ENCODE peak calls at places on chromosomes 13 and 19, in ten cellular contexts. C is tibial nerve, B is H1, D is astrocyte, Y is astrocyte of the spinal cord, G is gastrocnemius medialis, X is dorsolateral prefrontal cortex, W is neural progenitor cell, K is psoas muscle, L is heart right ventricle. U is an unnamed sample.

GRCh38 chr19:844300-844971 is 3.6 kb downstream of the PRTN3 start:
- DNase-seq in C (no peak), B (no peak), D (no peak), Y (no peak), G (no peak), X (no peak), W (peak; percentile 46), K (peak; percentile 46), L (no peak), U (no peak)

GRCh38 chr13:95193509-95194230 is 107.6 kb downstream of the ABCC4 start:
- DNase-seq in C (no peak), B (no peak), D (no peak), Y (no peak), G (no peak), X (no peak), W (no peak), K (no peak), L (no peak), U (no peak)

GRCh38 chr13:30112602-30113435 is 194.5 kb downstream of the KATNAL1 start:
- DNase-seq in C (peak; percentile 67), B (peak; percentile 43), D (peak; percentile 70), Y (peak; percentile 86), G (peak; percentile 71), X (peak; percentile 74), W (peak; percentile 87), K (peak; percentile 89), L (peak; percentile 78), U (peak; percentile 87)

GRCh38 chr13:99774644-99775043 is 196.9 kb downstream of the ZIC5 start:
- DNase-seq in C (no peak), B (no peak), D (no peak), Y (no peak), G (no peak), X (no peak), W (no peak), K (no peak), L (no peak), U (no peak)

GRCh38 chr13:78045916-78046315 is 127.3 kb upstream of the EDNRB start:
- DNase-seq in C (no peak), B (no peak), D (no peak), Y (no peak), G (no peak), X (no peak), W (no peak), K (no peak), L (peak; percentile 25), U (no peak)

GRCh38 chr13:42836930-42837329 is 55.5 kb downstream of the FAM216B start:
- DNase-seq in C (no peak), B (peak; percentile 5), D (peak; percentile 7), Y (peak; percentile 73), G (no peak), X (no peak), W (peak; percentile 25), K (no peak), L (peak; percentile 9), U (no peak)

GRCh38 chr13:97119899-97120745 is 102.0 kb upstream of the MBNL2 start:
- DNase-seq in C (no peak), B (no peak), D (peak; percentile 58), Y (no peak), G (no peak), X (no peak), W (no peak), K (no peak), L (no peak), U (no peak)

GRCh38 chr19:18764591-18765051 is 26.5 kb downstream of the COMP start:
- DNase-seq in C (no peak), B (no peak), D (no peak), Y (no peak), G (no peak), X (no peak), W (no peak), K (no peak), L (no peak), U (no peak)

GRCh38 chr13:39379118-39379517 is 223.9 kb downstream of the LHFPL6 start:
- DNase-seq in C (no peak), B (no peak), D (no peak), Y (no peak), G (no peak), X (no peak), W (no peak), K (no peak), L (no peak), U (peak; percentile 80)

GRCh38 chr13:23610187-23610576 is 40.0 kb downstream of the TNFRSF19 start:
- DNase-seq in C (no peak), B (no peak), D (peak; percentile 47), Y (peak; percentile 62), G (no peak), X (no peak), W (no peak), K (no peak), L (peak; percentile 34), U (peak; percentile 63)

GRCh38 chr19:17419154-17419490 is 725 bp upstream of the MVB12A start:
- DNase-seq in C (no peak), B (no peak), D (no peak), Y (no peak), G (no peak), X (no peak), W (no peak), K (no peak), L (no peak), U (no peak)

GRCh38 chr19:47228168-47228936 is 2.6 kb downstream of the BBC3 start:
- DNase-seq in C (no peak), B (no peak), D (no peak), Y (peak; percentile 29), G (peak; percentile 76), X (no peak), W (peak; percentile 64), K (peak; percentile 75), L (no peak), U (peak; percentile 57)

DNA sequence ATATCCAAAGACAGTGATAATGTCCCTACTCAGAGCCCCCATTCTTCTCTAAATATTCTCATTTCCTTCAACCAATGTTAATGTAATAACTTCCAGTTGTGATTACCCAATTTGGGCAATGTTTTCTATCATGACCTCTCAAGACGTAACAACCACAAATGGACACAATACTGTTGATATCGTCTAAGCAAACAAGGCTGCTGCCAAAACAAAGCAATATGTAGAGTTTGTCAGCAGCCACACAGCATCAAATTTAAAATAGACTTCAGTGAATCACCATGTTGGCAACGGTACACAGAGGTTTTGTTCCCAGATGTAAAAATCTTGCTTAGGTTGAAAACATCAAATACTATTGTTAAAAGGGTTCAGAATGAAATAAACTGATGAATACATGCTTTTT is 205.1 kb downstream of the DACH1 start:
- DNase-seq in C (no peak), B (no peak), D (peak; percentile 83), Y (peak; percentile 84), G (no peak), X (no peak), W (no peak), K (no peak), L (no peak), U (no peak)
- H3K4me3 ChIP-seq in C (no peak overlapping the region), B (no peak overlapping the region), D (no peak overlapping the region), Y (no peak overlapping the region), G (no peak overlapping the region), X (no peak overlapping the region), W (no peak overlapping the region), K (no peak overlapping the region), L (no peak overlapping the region), U (no peak overlapping the region)

GRCh38 chr13:27170521-27171243 is 929 bp downstream of the USP12 start:
- DNase-seq in C (no peak), B (no peak), D (no peak), Y (peak; percentile 71), G (peak; percentile 37), X (no peak), W (peak; percentile 84), K (peak; percentile 70), L (peak; percentile 38), U (no peak)
- TF ChIP-seq CTCF in C (no peak), B (no peak), D (no peak), Y (no peak), G (no peak), X (no peak), W (no peak), K (no peak), L (no peak), U (no peak)

DNA sequence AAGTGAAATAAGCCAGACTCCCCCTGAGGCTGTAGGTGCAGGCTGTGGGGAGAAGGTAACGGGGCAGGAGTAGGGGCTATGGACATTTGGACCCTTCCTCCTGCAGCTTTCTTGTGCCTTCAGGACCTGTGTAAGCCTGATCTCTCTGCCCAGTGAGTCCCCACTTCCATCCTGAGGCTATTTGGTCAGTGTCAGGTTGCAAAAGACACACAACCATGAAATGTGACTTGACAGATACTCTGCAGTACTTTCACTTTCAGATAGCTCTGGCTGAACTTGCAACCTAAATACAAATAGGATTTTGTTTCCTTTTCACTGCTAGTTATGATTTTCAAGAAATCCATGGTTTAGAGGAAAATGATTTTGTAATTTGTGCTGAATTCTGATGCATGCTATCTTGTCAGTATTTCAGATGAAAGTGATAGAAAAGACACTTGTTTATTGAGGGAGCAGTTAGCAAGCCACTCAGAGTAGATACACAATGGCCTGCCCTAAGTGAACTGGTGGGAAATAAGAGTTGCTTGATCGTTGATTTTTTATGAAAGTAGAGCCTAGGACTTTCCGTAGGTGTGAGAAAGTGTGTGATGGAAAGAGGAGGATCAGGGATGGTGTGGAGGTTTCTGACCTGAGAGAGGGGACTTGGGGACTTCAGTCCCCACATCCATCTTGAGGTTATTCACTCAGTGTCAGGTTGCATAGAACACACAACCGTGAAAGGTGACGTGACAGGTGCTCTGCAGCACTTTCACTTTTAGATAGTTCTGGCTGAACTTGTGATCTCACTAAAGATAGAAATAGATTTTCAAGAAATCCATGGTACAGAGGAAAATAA is 18.0 kb upstream of the EID2 start:
- DNase-seq in C (no peak), B (no peak), D (no peak), Y (peak; percentile 6), G (no peak), X (no peak), W (no peak), K (no peak), L (no peak), U (peak; percentile 78)
- H3K4me3 ChIP-seq in C (peak overlapping the region; percentile 14), B (no peak overlapping the region), D (no peak overlapping the region), Y (no peak overlapping the region), G (no peak overlapping the region), X (no peak overlapping the region), W (no peak overlapping the region), K (no peak overlapping the region), L (no peak overlapping the region), U (peak overlapping the region; percentile 46)

GRCh38 chr13:108267338-108267737 is 2.2 kb upstream of the TNFSF13B start:
- DNase-seq in C (no peak), B (no peak), D (no peak), Y (no peak), G (no peak), X (no peak), W (no peak), K (no peak), L (no peak), U (no peak)

GRCh38 chr13:108270442-108270841 is 924 bp downstream of the TNFSF13B start:
- DNase-seq in C (no peak), B (no peak), D (no peak), Y (no peak), G (no peak), X (no peak), W (no peak), K (no peak), L (no peak), U (peak; percentile 11)

GRCh38 chr13:108272333-108272732 is 2.8 kb downstream of the TNFSF13B start:
- DNase-seq in C (no peak), B (no peak), D (no peak), Y (peak; percentile 13), G (no peak), X (no peak), W (no peak), K (no peak), L (no peak), U (no peak)

GRCh38 chr13:108268713-108269112 is 805 bp upstream of the TNFSF13B start:
- DNase-seq in C (no peak), B (no peak), D (no peak), Y (no peak), G (no peak), X (no peak), W (no peak), K (no peak), L (no peak), U (peak; percentile 32)

GRCh38 chr13:108269601-108270328 is at the start of gene TNFSF13B:
- DNase-seq in C (no peak), B (peak; percentile 9), D (no peak), Y (peak; percentile 24), G (peak; percentile 17), X (no peak), W (peak; percentile 53), K (peak; percentile 63), L (peak; percentile 11), U (peak; percentile 85)
- TF ChIP-seq CTCF in C (no peak), B (peak; percentile 39), D (no peak), Y (no peak), G (no peak), X (no peak), W (peak; percentile 21), K (no peak), L (no peak), U (peak; percentile 22)